ENCODE peak calls at places on chromosomes 4 and X, in seven cellular contexts. I is EH; C is HL-60; P is activated CD8-positive, alpha-beta memory T cell treated with anti-CD3 and anti-CD28 coated beads, Interleukin-2, amount 50 U/mL, for 48 hours; G is NCI-H2107; K is NCI-H2081; N is T-helper 2 cell. D is an unnamed sample.

GRCh38 chr4:16967722-16968121 is 69.3 kb upstream of the LDB2 start:
- DNase-seq in I (peak), C (no peak), P (no peak), G (no peak), K (no peak), N (no peak), D (peak)

GRCh38 chr4:188697217-188697616 is 558.0 kb downstream of the TRIML1 start:
- DNase-seq in I (no peak), C (no peak), P (no peak), G (no peak), K (no peak), N (no peak), D (no peak)

GRCh38 chrX:15761564-15762191 is 23.6 kb downstream of the CA5B start:
- DNase-seq in I (peak), C (no peak), P (no peak), G (peak), K (peak), N (no peak), D (peak)

GRCh38 chr4:16583764-16584163 is 314.7 kb downstream of the LDB2 start:
- DNase-seq in I (no peak), C (no peak), P (no peak), G (no peak), K (no peak), N (no peak), D (no peak)

GRCh38 chrX:16662402-16662801 is 12.4 kb downstream of the S100G start:
- DNase-seq in I (no peak), C (no peak), P (no peak), G (no peak), K (no peak), N (no peak), D (no peak)

GRCh38 chrX:85109235-85109634 is 105.6 kb downstream of the APOOL start:
- DNase-seq in I (no peak), C (peak), P (no peak), G (no peak), K (no peak), N (no peak), D (peak)

GRCh38 chr4:3123201-3123671 is 48.8 kb downstream of the HTT start:
- DNase-seq in I (peak), C (no peak), P (no peak), G (no peak), K (no peak), N (no peak), D (no peak)

GRCh38 chrX:82732861-82733260 is 775.2 kb upstream of the POU3F4 start:
- DNase-seq in I (no peak), C (no peak), P (no peak), G (no peak), K (no peak), N (no peak), D (no peak)

GRCh38 chr4:6767341-6767724 is 15.2 kb upstream of the KIAA0232 start:
- DNase-seq in I (no peak), C (no peak), P (no peak), G (no peak), K (no peak), N (no peak), D (no peak)

D was measured in AG20443.